ENCODE peak calls at places on chromosomes 16 and 17, in five cellular contexts. One of them, this sample, is unnamed.

GRCh38 chr16:8962393-8963009 is 1.2 kb downstream of the USP7 start:
- DNase-seq in A673: peak; percentile 20
- DNase-seq in cardiac muscle cell: no peak
- DNase-seq in IMR-90: no peak
- DNase-seq in GM23248: peak; percentile 48
- DNase-seq in this sample: peak; percentile 53

GRCh38 chr16:69199382-69199781 is 12.4 kb downstream of the SNTB2 start:
- DNase-seq in GM23248: peak; percentile 91
- DNase-seq in IMR-90: peak; percentile 78
- DNase-seq in cardiac muscle cell: peak; percentile 88
- DNase-seq in A673: no peak
- DNase-seq in this sample: no peak

GRCh38 chr16:70598937-70599503 is 47.3 kb upstream of the IL34 start:
- DNase-seq in cardiac muscle cell: peak; percentile 49
- DNase-seq in IMR-90: no peak
- DNase-seq in GM23248: no peak
- DNase-seq in A673: no peak
- DNase-seq in this sample: no peak

GRCh38 chr16:49150341-49150740 is 131.3 kb downstream of the CBLN1 start:
- DNase-seq in A673: no peak
- DNase-seq in GM23248: no peak
- DNase-seq in cardiac muscle cell: no peak
- DNase-seq in IMR-90: no peak
- DNase-seq in this sample: no peak

GRCh38 chr17:21131090-21131616 is 4.4 kb downstream of the DHRS7B start:
- DNase-seq in cardiac muscle cell: no peak
- DNase-seq in GM23248: no peak
- DNase-seq in IMR-90: no peak
- DNase-seq in A673: no peak
- DNase-seq in this sample: no peak

GRCh38 chr16:57730771-57731730 is 4.5 kb upstream of the KATNB1 start:
- DNase-seq in A673: no peak
- DNase-seq in GM23248: no peak
- DNase-seq in IMR-90: no peak
- DNase-seq in cardiac muscle cell: no peak
- DNase-seq in this sample: no peak

GRCh38 chr17:36825956-36826350 is 111.3 kb upstream of the LHX1 start:
- DNase-seq in IMR-90: no peak
- DNase-seq in GM23248: no peak
- DNase-seq in A673: no peak
- DNase-seq in cardiac muscle cell: no peak
- DNase-seq in this sample: no peak

GRCh38 chr17:42647778-42648177 is 11.3 kb upstream of the TUBG2 start:
- DNase-seq in IMR-90: no peak
- DNase-seq in GM23248: no peak
- DNase-seq in cardiac muscle cell: no peak
- DNase-seq in A673: no peak
- DNase-seq in this sample: no peak

GRCh38 chr16:82936941-82937551 is 310.3 kb downstream of the CDH13 start:
- DNase-seq in GM23248: peak; percentile 61
- DNase-seq in IMR-90: peak; percentile 87
- DNase-seq in A673: no peak
- DNase-seq in cardiac muscle cell: peak; percentile 59
- DNase-seq in this sample: no peak

GRCh38 chr17:81422776-81423697 is 27.8 kb downstream of the BAHCC1 start:
- DNase-seq in cardiac muscle cell: peak; percentile 96
- DNase-seq in IMR-90: peak; percentile 96
- DNase-seq in GM23248: peak; percentile 98
- DNase-seq in A673: peak; percentile 75
- DNase-seq in this sample: no peak

GRCh38 chr16:1612320-1613111 is at the start of gene CRAMP1:
- DNase-seq in A673: peak; percentile 33
- DNase-seq in IMR-90: no peak
- DNase-seq in GM23248: peak; percentile 67
- DNase-seq in cardiac muscle cell: peak; percentile 8
- DNase-seq in this sample: no peak

GRCh38 chr17:39867891-39868553 is at the start of gene ZPBP2:
- DNase-seq in cardiac muscle cell: no peak
- DNase-seq in A673: no peak
- DNase-seq in IMR-90: no peak
- DNase-seq in GM23248: peak; percentile 4
- DNase-seq in this sample: no peak

GRCh38 chr16:88599092-88599733 is 29.0 kb downstream of the ZC3H18 start:
- DNase-seq in GM23248: no peak
- DNase-seq in cardiac muscle cell: peak; percentile 2
- DNase-seq in A673: no peak
- DNase-seq in IMR-90: no peak
- DNase-seq in this sample: no peak

GRCh38 chr16:52408197-52408845 is 138.6 kb downstream of the TOX3 start:
- DNase-seq in GM23248: no peak
- DNase-seq in cardiac muscle cell: no peak
- DNase-seq in IMR-90: no peak
- DNase-seq in A673: no peak
- DNase-seq in this sample: no peak

GRCh38 chr16:682493-683395 is 1.4 kb downstream of the JMJD8 start:
- DNase-seq in GM23248: no peak
- DNase-seq in A673: no peak
- DNase-seq in cardiac muscle cell: no peak
- DNase-seq in IMR-90: no peak
- DNase-seq in this sample: no peak

GRCh38 chr17:21278304-21279197 is 6.0 kb upstream of the MAP2K3 start:
- DNase-seq in GM23248: peak; percentile 68
- DNase-seq in A673: no peak
- DNase-seq in IMR-90: no peak
- DNase-seq in cardiac muscle cell: peak; percentile 74
- DNase-seq in this sample: peak; percentile 42

GRCh38 chr16:58652741-58653140 is 23.1 kb upstream of the CNOT1 start:
- DNase-seq in A673: no peak
- DNase-seq in cardiac muscle cell: peak; percentile 38
- DNase-seq in IMR-90: peak; percentile 60
- DNase-seq in GM23248: peak; percentile 48
- DNase-seq in this sample: no peak

GRCh38 chr17:31260151-31260550 is 36.9 kb downstream of the OMG start:
- DNase-seq in A673: no peak
- DNase-seq in IMR-90: no peak
- DNase-seq in GM23248: no peak
- DNase-seq in cardiac muscle cell: no peak
- DNase-seq in this sample: no peak

GRCh38 chr17:951388-952132 is 28.0 kb downstream of the NXN start:
- DNase-seq in GM23248: peak; percentile 77
- DNase-seq in A673: no peak
- DNase-seq in IMR-90: peak; percentile 89
- DNase-seq in cardiac muscle cell: peak; percentile 76
- DNase-seq in this sample: no peak

GRCh38 chr17:948284-948852 is 31.2 kb downstream of the NXN start:
- DNase-seq in cardiac muscle cell: no peak
- DNase-seq in A673: no peak
- DNase-seq in IMR-90: no peak
- DNase-seq in GM23248: no peak
- DNase-seq in this sample: no peak

GRCh38 chr17:953767-954166 is 25.8 kb downstream of the NXN start:
- DNase-seq in A673: no peak
- DNase-seq in GM23248: no peak
- DNase-seq in IMR-90: no peak
- DNase-seq in cardiac muscle cell: no peak
- DNase-seq in this sample: no peak

GRCh38 chr17:946510-947236 is 32.9 kb downstream of the NXN start:
- DNase-seq in IMR-90: no peak
- DNase-seq in GM23248: no peak
- DNase-seq in cardiac muscle cell: no peak
- DNase-seq in A673: no peak
- DNase-seq in this sample: no peak

GRCh38 chr17:949623-950338 is 29.8 kb downstream of the NXN start:
- DNase-seq in A673: peak; percentile 65
- DNase-seq in cardiac muscle cell: no peak
- DNase-seq in IMR-90: no peak
- DNase-seq in GM23248: no peak
- DNase-seq in this sample: no peak
- H3K4me3 ChIP-seq in A673: no peak overlapping the region
- H3K4me3 ChIP-seq in cardiac muscle cell: no peak overlapping the region
- H3K4me3 ChIP-seq in IMR-90: no peak overlapping the region
- H3K4me3 ChIP-seq in GM23248: no peak overlapping the region
- H3K4me3 ChIP-seq in this sample: no peak overlapping the region

GRCh38 chr17:50094243-50094752 is 853 bp upstream of the PDK2 start:
- DNase-seq in cardiac muscle cell: peak; percentile 90
- DNase-seq in A673: peak; percentile 94
- DNase-seq in GM23248: peak; percentile 91
- DNase-seq in IMR-90: peak; percentile 81
- DNase-seq in this sample: peak; percentile 85
- H3K27ac ChIP-seq in cardiac muscle cell: peak overlapping the region; percentile 7
- H3K27ac ChIP-seq in A673: no peak overlapping the region
- H3K27ac ChIP-seq in GM23248: peak overlapping the region; percentile 36
- H3K27ac ChIP-seq in IMR-90: peak overlapping the region; percentile 36
- H3K27ac ChIP-seq in this sample: peak overlapping the region; percentile 85

DNA sequence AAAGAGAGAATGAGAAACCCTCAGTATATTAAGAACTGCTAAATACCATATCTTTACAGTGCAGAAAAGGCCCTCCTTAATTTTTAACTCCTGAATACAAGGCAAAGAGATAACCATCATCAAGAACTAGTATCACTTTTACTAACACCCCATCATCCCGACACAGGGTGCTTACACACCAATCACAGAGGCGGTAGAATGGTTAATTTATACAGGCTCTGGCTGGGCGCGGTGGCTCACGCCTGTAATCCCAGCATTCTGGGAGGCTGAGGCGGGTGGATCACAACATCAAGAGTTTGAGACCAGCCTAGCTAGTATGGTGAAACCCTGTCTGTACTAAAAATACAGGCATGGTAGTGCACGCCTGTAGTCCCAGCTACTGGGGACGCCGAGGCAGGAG is 4.2 kb downstream of the PSMD12 start:
- DNase-seq in cardiac muscle cell: no peak
- DNase-seq in GM23248: no peak
- DNase-seq in IMR-90: no peak
- DNase-seq in A673: no peak
- DNase-seq in this sample: no peak
- H3K36me3 ChIP-seq in cardiac muscle cell: peaks cover 2% of the 10 kb centered on the region
- H3K36me3 ChIP-seq in GM23248: peaks cover 18% of the 10 kb centered on the region
- H3K36me3 ChIP-seq in IMR-90: peaks cover 10% of the 10 kb centered on the region
- H3K36me3 ChIP-seq in A673: peaks cover 16% of the 10 kb centered on the region
- H3K36me3 ChIP-seq in this sample: peaks cover 12% of the 10 kb centered on the region

GRCh38 chr16:67967956-67968439 is 439 bp downstream of the SLC12A4 start:
- DNase-seq in cardiac muscle cell: peak; percentile 35
- DNase-seq in GM23248: peak; percentile 79
- DNase-seq in A673: peak; percentile 42
- DNase-seq in IMR-90: peak; percentile 25
- DNase-seq in this sample: no peak
- H3K4me3 ChIP-seq in cardiac muscle cell: peak overlapping the region; percentile 81
- H3K4me3 ChIP-seq in GM23248: peak overlapping the region; percentile 94
- H3K4me3 ChIP-seq in A673: peak overlapping the region; percentile 68
- H3K4me3 ChIP-seq in IMR-90: peak overlapping the region; percentile 100
- H3K4me3 ChIP-seq in this sample: peak overlapping the region; percentile 90

GRCh38 chr16:29021471-29021870 is 36.6 kb downstream of the LAT start:
- DNase-seq in IMR-90: no peak
- DNase-seq in GM23248: no peak
- DNase-seq in A673: no peak
- DNase-seq in cardiac muscle cell: no peak
- DNase-seq in this sample: no peak
- H3K27ac ChIP-seq in IMR-90: no peak overlapping the region
- H3K27ac ChIP-seq in GM23248: no peak overlapping the region
- H3K27ac ChIP-seq in A673: no peak overlapping the region
- H3K27ac ChIP-seq in cardiac muscle cell: no peak overlapping the region
- H3K27ac ChIP-seq in this sample: no peak overlapping the region

DNA sequence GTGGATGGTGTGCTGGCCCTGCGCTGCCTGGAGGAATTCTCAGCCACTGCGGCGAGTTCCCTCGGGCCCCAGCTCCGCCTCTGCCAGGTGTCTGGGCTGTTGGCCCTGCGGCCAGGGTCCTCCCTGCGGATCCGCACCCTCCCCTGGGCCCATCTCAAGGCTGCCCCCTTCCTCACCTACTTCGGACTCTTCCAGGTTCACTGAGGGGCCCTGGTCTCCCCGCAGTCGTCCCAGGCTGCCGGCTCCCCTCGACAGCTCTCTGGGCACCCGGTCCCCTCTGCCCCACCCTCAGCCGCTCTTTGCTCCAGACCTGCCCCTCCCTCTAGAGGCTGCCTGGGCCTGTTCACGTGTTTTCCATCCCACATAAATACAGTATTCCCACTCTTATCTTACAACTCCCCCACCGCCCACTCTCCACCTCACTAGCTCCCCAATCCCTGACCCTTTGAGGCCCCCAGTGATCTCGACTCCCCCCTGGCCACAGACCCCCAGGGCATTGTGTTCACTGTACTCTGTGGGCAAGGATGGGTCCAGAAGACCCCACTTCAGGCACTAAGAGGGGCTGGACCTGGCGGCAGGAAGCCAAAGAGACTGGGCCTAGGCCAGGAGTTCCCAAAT is 1.3 kb upstream of the TNFSF13 start:
- DNase-seq in IMR-90: no peak
- DNase-seq in cardiac muscle cell: no peak
- DNase-seq in GM23248: no peak
- DNase-seq in A673: no peak
- DNase-seq in this sample: no peak
- H3K36me3 ChIP-seq in IMR-90: no peaks in the 10 kb centered on the region
- H3K36me3 ChIP-seq in cardiac muscle cell: no peaks in the 10 kb centered on the region
- H3K36me3 ChIP-seq in GM23248: no peaks in the 10 kb centered on the region
- H3K36me3 ChIP-seq in A673: no peaks in the 10 kb centered on the region
- H3K36me3 ChIP-seq in this sample: peaks cover 6% of the 10 kb centered on the region

GRCh38 chr16:79847569-79847968 is 247.0 kb upstream of the MAF start:
- DNase-seq in cardiac muscle cell: no peak
- DNase-seq in GM23248: no peak
- DNase-seq in A673: no peak
- DNase-seq in IMR-90: no peak
- DNase-seq in this sample: no peak
- H3K4me3 ChIP-seq in cardiac muscle cell: no peak overlapping the region
- H3K4me3 ChIP-seq in GM23248: no peak overlapping the region
- H3K4me3 ChIP-seq in A673: no peak overlapping the region
- H3K4me3 ChIP-seq in IMR-90: no peak overlapping the region
- H3K4me3 ChIP-seq in this sample: no peak overlapping the region

DNA sequence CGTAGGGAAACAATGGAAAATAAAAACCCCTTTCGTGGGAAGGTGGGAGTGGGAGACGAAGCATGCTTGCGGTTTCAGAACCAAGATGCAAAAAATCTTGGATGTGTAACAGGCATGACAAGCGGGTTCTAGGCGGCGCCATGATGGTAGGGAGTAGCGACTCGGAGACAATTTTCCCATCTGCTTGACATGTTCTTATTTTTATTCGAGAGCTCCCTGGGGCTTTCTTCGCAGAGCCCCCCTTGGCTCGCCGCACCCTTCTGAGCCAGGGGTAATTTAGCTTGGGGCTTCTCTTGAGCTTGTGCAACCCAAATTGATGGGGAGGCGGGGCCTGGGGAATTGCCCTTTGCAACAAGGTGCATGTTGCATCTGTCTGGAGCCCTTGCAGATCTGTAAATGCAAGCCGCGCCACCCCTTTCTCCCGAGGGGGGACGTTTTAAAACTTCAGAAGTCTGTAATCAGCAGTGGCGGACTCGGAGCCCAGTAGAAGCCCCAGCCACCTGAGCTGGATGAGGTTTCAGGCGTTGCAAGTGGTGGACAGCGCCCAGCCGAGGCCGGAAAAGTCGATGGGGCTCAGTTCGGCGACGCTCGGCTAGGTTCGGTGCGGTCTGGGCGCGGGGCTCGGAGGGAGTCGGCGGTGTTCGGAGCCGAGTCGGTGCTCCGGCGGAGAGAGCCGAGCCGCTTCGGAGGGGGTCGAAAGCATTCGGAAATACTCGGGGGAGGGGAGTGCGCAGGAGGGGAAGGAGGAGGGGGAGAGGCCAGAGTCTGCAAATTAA is 2.9 kb downstream of the GNAO1 start:
- DNase-seq in IMR-90: peak; percentile 55
- DNase-seq in A673: peak; percentile 77
- DNase-seq in cardiac muscle cell: peak; percentile 76
- DNase-seq in GM23248: peak; percentile 56
- DNase-seq in this sample: peak; percentile 38
- H3K27ac ChIP-seq in IMR-90: no peak overlapping the region
- H3K27ac ChIP-seq in A673: no peak overlapping the region
- H3K27ac ChIP-seq in cardiac muscle cell: no peak overlapping the region
- H3K27ac ChIP-seq in GM23248: no peak overlapping the region
- H3K27ac ChIP-seq in this sample: no peak overlapping the region

This sample was measured in effector memory CD4-positive, alpha-beta T cell.